ENCODE peak calls at places on chromosomes 4 and X, in ten cellular contexts. One of them, this sample, is unnamed.

GRCh38 chr4:26787461-26788340 is 72.9 kb upstream of the STIM2 start:
- DNase-seq in GM03348: peak; percentile 51
- DNase-seq in AG08396: no peak
- DNase-seq in thyroid gland: peak; percentile 28
- DNase-seq in nucleus accumbens: no peak
- DNase-seq in NCI-H1105: no peak
- DNase-seq in ascending aorta: no peak
- DNase-seq in AG10803: peak; percentile 30
- DNase-seq in GM12878: no peak
- DNase-seq in HTR-8/SVneo: peak; percentile 25
- DNase-seq in this sample: no peak

GRCh38 chr4:73872331-73873108 is 3.3 kb downstream of the CXCL1 start:
- DNase-seq in GM03348: no peak
- DNase-seq in AG08396: no peak
- DNase-seq in thyroid gland: no peak
- DNase-seq in nucleus accumbens: no peak
- DNase-seq in NCI-H1105: no peak
- DNase-seq in ascending aorta: no peak
- DNase-seq in AG10803: no peak
- DNase-seq in GM12878: no peak
- DNase-seq in HTR-8/SVneo: no peak
- DNase-seq in this sample: no peak

GRCh38 chrX:12223650-12224049 is 85.4 kb downstream of the FRMPD4 start:
- DNase-seq in GM03348: no peak
- DNase-seq in AG08396: no peak
- DNase-seq in thyroid gland: no peak
- DNase-seq in nucleus accumbens: no peak
- DNase-seq in NCI-H1105: no peak
- DNase-seq in ascending aorta: no peak
- DNase-seq in AG10803: peak; percentile 43
- DNase-seq in GM12878: no peak
- DNase-seq in HTR-8/SVneo: no peak
- DNase-seq in this sample: no peak

GRCh38 chr4:82898322-82899243 is 2.0 kb upstream of the THAP9 start:
- DNase-seq in GM03348: peak; percentile 44
- DNase-seq in AG08396: peak; percentile 53
- DNase-seq in thyroid gland: peak; percentile 56
- DNase-seq in nucleus accumbens: no peak
- DNase-seq in NCI-H1105: no peak
- DNase-seq in ascending aorta: peak; percentile 73
- DNase-seq in AG10803: peak; percentile 94
- DNase-seq in GM12878: no peak
- DNase-seq in HTR-8/SVneo: no peak
- DNase-seq in this sample: no peak

GRCh38 chrX:38304010-38304409 is 23.3 kb downstream of the RPGR start:
- DNase-seq in GM03348: no peak
- DNase-seq in AG08396: no peak
- DNase-seq in thyroid gland: no peak
- DNase-seq in nucleus accumbens: no peak
- DNase-seq in NCI-H1105: no peak
- DNase-seq in ascending aorta: no peak
- DNase-seq in AG10803: no peak
- DNase-seq in GM12878: no peak
- DNase-seq in HTR-8/SVneo: no peak
- DNase-seq in this sample: no peak

GRCh38 chr4:78379991-78380739 is 171.4 kb upstream of the ANXA3 start:
- DNase-seq in GM03348: peak; percentile 61
- DNase-seq in AG08396: no peak
- DNase-seq in thyroid gland: no peak
- DNase-seq in nucleus accumbens: no peak
- DNase-seq in NCI-H1105: no peak
- DNase-seq in ascending aorta: no peak
- DNase-seq in AG10803: peak; percentile 71
- DNase-seq in GM12878: no peak
- DNase-seq in HTR-8/SVneo: no peak
- DNase-seq in this sample: no peak

GRCh38 chr4:172995161-172995560 is 173.4 kb upstream of the GALNT7 start:
- DNase-seq in GM03348: no peak
- DNase-seq in AG08396: no peak
- DNase-seq in thyroid gland: no peak
- DNase-seq in nucleus accumbens: no peak
- DNase-seq in NCI-H1105: no peak
- DNase-seq in ascending aorta: no peak
- DNase-seq in AG10803: no peak
- DNase-seq in GM12878: no peak
- DNase-seq in HTR-8/SVneo: no peak
- DNase-seq in this sample: no peak

GRCh38 chrX:55783723-55784122 is 66.2 kb downstream of the RRAGB start:
- DNase-seq in GM03348: no peak
- DNase-seq in AG08396: no peak
- DNase-seq in thyroid gland: no peak
- DNase-seq in nucleus accumbens: no peak
- DNase-seq in NCI-H1105: no peak
- DNase-seq in ascending aorta: no peak
- DNase-seq in AG10803: no peak
- DNase-seq in GM12878: no peak
- DNase-seq in HTR-8/SVneo: no peak
- DNase-seq in this sample: no peak

GRCh38 chr4:11640584-11640983 is 211.9 kb upstream of the HS3ST1 start:
- DNase-seq in GM03348: no peak
- DNase-seq in AG08396: no peak
- DNase-seq in thyroid gland: no peak
- DNase-seq in nucleus accumbens: no peak
- DNase-seq in NCI-H1105: no peak
- DNase-seq in ascending aorta: no peak
- DNase-seq in AG10803: no peak
- DNase-seq in GM12878: no peak
- DNase-seq in HTR-8/SVneo: no peak
- DNase-seq in this sample: no peak

GRCh38 chr4:65865489-65865888 is 195.2 kb upstream of the EPHA5 start:
- DNase-seq in GM03348: no peak
- DNase-seq in AG08396: no peak
- DNase-seq in thyroid gland: no peak
- DNase-seq in nucleus accumbens: no peak
- DNase-seq in NCI-H1105: no peak
- DNase-seq in ascending aorta: no peak
- DNase-seq in AG10803: peak; percentile 1
- DNase-seq in GM12878: no peak
- DNase-seq in HTR-8/SVneo: peak; percentile 0
- DNase-seq in this sample: no peak

GRCh38 chrX:76922100-76922499 is 494.6 kb downstream of the MAGEE1 start:
- DNase-seq in GM03348: no peak
- DNase-seq in AG08396: no peak
- DNase-seq in thyroid gland: no peak
- DNase-seq in nucleus accumbens: no peak
- DNase-seq in NCI-H1105: no peak
- DNase-seq in ascending aorta: no peak
- DNase-seq in AG10803: no peak
- DNase-seq in GM12878: no peak
- DNase-seq in HTR-8/SVneo: no peak
- DNase-seq in this sample: no peak

GRCh38 chrX:1465261-1466231 is 12.8 kb upstream of the ASMTL start:
- DNase-seq in GM03348: no peak
- DNase-seq in AG08396: no peak
- DNase-seq in thyroid gland: no peak
- DNase-seq in nucleus accumbens: no peak
- DNase-seq in NCI-H1105: no peak
- DNase-seq in ascending aorta: peak; percentile 58
- DNase-seq in AG10803: no peak
- DNase-seq in GM12878: no peak
- DNase-seq in HTR-8/SVneo: no peak
- DNase-seq in this sample: no peak

GRCh38 chrX:38052096-38052495 is 45.7 kb downstream of the SYTL5 start:
- DNase-seq in GM03348: peak; percentile 8
- DNase-seq in AG08396: peak; percentile 9
- DNase-seq in thyroid gland: no peak
- DNase-seq in nucleus accumbens: no peak
- DNase-seq in NCI-H1105: no peak
- DNase-seq in ascending aorta: no peak
- DNase-seq in AG10803: peak; percentile 80
- DNase-seq in GM12878: no peak
- DNase-seq in HTR-8/SVneo: no peak
- DNase-seq in this sample: no peak

GRCh38 chr4:186297013-186297645 is 31.1 kb downstream of the F11 start:
- DNase-seq in GM03348: peak; percentile 70
- DNase-seq in AG08396: peak; percentile 75
- DNase-seq in thyroid gland: no peak
- DNase-seq in nucleus accumbens: no peak
- DNase-seq in NCI-H1105: peak; percentile 2
- DNase-seq in ascending aorta: no peak
- DNase-seq in AG10803: peak; percentile 57
- DNase-seq in GM12878: no peak
- DNase-seq in HTR-8/SVneo: peak; percentile 69
- DNase-seq in this sample: no peak

GRCh38 chr4:132395576-132395975 is 753.5 kb upstream of the PCDH10 start:
- DNase-seq in GM03348: no peak
- DNase-seq in AG08396: no peak
- DNase-seq in thyroid gland: no peak
- DNase-seq in nucleus accumbens: no peak
- DNase-seq in NCI-H1105: no peak
- DNase-seq in ascending aorta: no peak
- DNase-seq in AG10803: no peak
- DNase-seq in GM12878: no peak
- DNase-seq in HTR-8/SVneo: no peak
- DNase-seq in this sample: no peak

GRCh38 chr4:151627491-151627890 is 133.3 kb downstream of the GATB start:
- DNase-seq in GM03348: peak; percentile 18
- DNase-seq in AG08396: no peak
- DNase-seq in thyroid gland: no peak
- DNase-seq in nucleus accumbens: no peak
- DNase-seq in NCI-H1105: no peak
- DNase-seq in ascending aorta: no peak
- DNase-seq in AG10803: no peak
- DNase-seq in GM12878: no peak
- DNase-seq in HTR-8/SVneo: no peak
- DNase-seq in this sample: no peak

GRCh38 chrX:15056044-15056443 is 182.8 kb downstream of the MOSPD2 start:
- DNase-seq in GM03348: no peak
- DNase-seq in AG08396: no peak
- DNase-seq in thyroid gland: no peak
- DNase-seq in nucleus accumbens: no peak
- DNase-seq in NCI-H1105: no peak
- DNase-seq in ascending aorta: no peak
- DNase-seq in AG10803: no peak
- DNase-seq in GM12878: no peak
- DNase-seq in HTR-8/SVneo: no peak
- DNase-seq in this sample: no peak

GRCh38 chr4:79823148-79823763 is 249.8 kb downstream of the ANTXR2 start:
- DNase-seq in GM03348: no peak
- DNase-seq in AG08396: peak; percentile 32
- DNase-seq in thyroid gland: no peak
- DNase-seq in nucleus accumbens: no peak
- DNase-seq in NCI-H1105: no peak
- DNase-seq in ascending aorta: no peak
- DNase-seq in AG10803: peak; percentile 29
- DNase-seq in GM12878: no peak
- DNase-seq in HTR-8/SVneo: no peak
- DNase-seq in this sample: no peak

GRCh38 chr4:6331018-6331417 is 61.4 kb downstream of the WFS1 start:
- DNase-seq in GM03348: peak; percentile 59
- DNase-seq in AG08396: peak; percentile 37
- DNase-seq in thyroid gland: no peak
- DNase-seq in nucleus accumbens: no peak
- DNase-seq in NCI-H1105: no peak
- DNase-seq in ascending aorta: no peak
- DNase-seq in AG10803: peak; percentile 25
- DNase-seq in GM12878: no peak
- DNase-seq in HTR-8/SVneo: no peak
- DNase-seq in this sample: no peak

GRCh38 chr4:105637409-105638258 is 70.9 kb downstream of the INTS12 start:
- DNase-seq in GM03348: no peak
- DNase-seq in AG08396: no peak
- DNase-seq in thyroid gland: peak; percentile 98
- DNase-seq in nucleus accumbens: peak; percentile 48
- DNase-seq in NCI-H1105: peak; percentile 62
- DNase-seq in ascending aorta: peak; percentile 83
- DNase-seq in AG10803: no peak
- DNase-seq in GM12878: peak; percentile 45
- DNase-seq in HTR-8/SVneo: no peak
- DNase-seq in this sample: no peak

GRCh38 chrX:154720067-154720466 is 30.8 kb downstream of the GAB3 start:
- DNase-seq in GM03348: no peak
- DNase-seq in AG08396: no peak
- DNase-seq in thyroid gland: no peak
- DNase-seq in nucleus accumbens: no peak
- DNase-seq in NCI-H1105: no peak
- DNase-seq in ascending aorta: no peak
- DNase-seq in AG10803: no peak
- DNase-seq in GM12878: no peak
- DNase-seq in HTR-8/SVneo: no peak
- DNase-seq in this sample: no peak

GRCh38 chr4:15690020-15690809 is 8.6 kb downstream of the FAM200B start:
- DNase-seq in GM03348: peak; percentile 71
- DNase-seq in AG08396: peak; percentile 65
- DNase-seq in thyroid gland: no peak
- DNase-seq in nucleus accumbens: no peak
- DNase-seq in NCI-H1105: no peak
- DNase-seq in ascending aorta: no peak
- DNase-seq in AG10803: peak; percentile 90
- DNase-seq in GM12878: no peak
- DNase-seq in HTR-8/SVneo: peak; percentile 63
- DNase-seq in this sample: no peak

GRCh38 chr4:837772-838171 is 11.8 kb upstream of the CPLX1 start:
- DNase-seq in GM03348: no peak
- DNase-seq in AG08396: no peak
- DNase-seq in thyroid gland: no peak
- DNase-seq in nucleus accumbens: no peak
- DNase-seq in NCI-H1105: no peak
- DNase-seq in ascending aorta: no peak
- DNase-seq in AG10803: no peak
- DNase-seq in GM12878: no peak
- DNase-seq in HTR-8/SVneo: no peak
- DNase-seq in this sample: no peak

GRCh38 chrX:112819813-112820212 is 20.8 kb downstream of the AMOT start:
- DNase-seq in GM03348: no peak
- DNase-seq in AG08396: no peak
- DNase-seq in thyroid gland: no peak
- DNase-seq in nucleus accumbens: no peak
- DNase-seq in NCI-H1105: no peak
- DNase-seq in ascending aorta: no peak
- DNase-seq in AG10803: no peak
- DNase-seq in GM12878: no peak
- DNase-seq in HTR-8/SVneo: no peak
- DNase-seq in this sample: no peak

GRCh38 chr4:69849297-69849696 is 10.6 kb downstream of the SULT1E1 start:
- DNase-seq in GM03348: no peak
- DNase-seq in AG08396: no peak
- DNase-seq in thyroid gland: no peak
- DNase-seq in nucleus accumbens: no peak
- DNase-seq in NCI-H1105: no peak
- DNase-seq in ascending aorta: no peak
- DNase-seq in AG10803: no peak
- DNase-seq in GM12878: no peak
- DNase-seq in HTR-8/SVneo: no peak
- DNase-seq in this sample: no peak

GRCh38 chr4:153781717-153782416 is 7.0 kb downstream of the SFRP2 start:
- DNase-seq in GM03348: peak; percentile 50
- DNase-seq in AG08396: no peak
- DNase-seq in thyroid gland: no peak
- DNase-seq in nucleus accumbens: no peak
- DNase-seq in NCI-H1105: no peak
- DNase-seq in ascending aorta: no peak
- DNase-seq in AG10803: peak; percentile 80
- DNase-seq in GM12878: no peak
- DNase-seq in HTR-8/SVneo: no peak
- DNase-seq in this sample: no peak

GRCh38 chr4:7591409-7592063 is 156.8 kb upstream of the PSAPL1 start:
- DNase-seq in GM03348: no peak
- DNase-seq in AG08396: no peak
- DNase-seq in thyroid gland: no peak
- DNase-seq in nucleus accumbens: peak; percentile 15
- DNase-seq in NCI-H1105: no peak
- DNase-seq in ascending aorta: no peak
- DNase-seq in AG10803: no peak
- DNase-seq in GM12878: no peak
- DNase-seq in HTR-8/SVneo: no peak
- DNase-seq in this sample: no peak